ENCODE peak calls at places on chromosomes 4 and X, in seven cellular contexts. G is Panc1, Y is uterus, E is lower leg skin, Z is lower lobe of right lung, S is endothelial cell, O is A549. N is an unnamed sample.

GRCh38 chr4:145618210-145618911 is 824 bp upstream of the MMAA start:
- DNase-seq in S (no peak), G (no peak), E (no peak), Z (no peak), Y (no peak), O (no peak), N (peak)

GRCh38 chr4:158770671-158771070 is 1.8 kb downstream of the FNIP2 start:
- DNase-seq in O (no peak), E (no peak), Y (no peak), G (no peak), S (no peak), Z (no peak), N (no peak)

GRCh38 chr4:108367751-108368150 is 199.0 kb upstream of the LEF1 start:
- DNase-seq in S (no peak), Y (no peak), Z (no peak), E (no peak), O (no peak), G (no peak), N (no peak)

GRCh38 chr4:117085185-117085701 is at the start of gene TRAM1L1:
- DNase-seq in S (peak), Y (peak), E (no peak), G (no peak), O (peak), Z (peak), N (peak)

GRCh38 chrX:53072418-53073114 is 9.6 kb upstream of the TSPYL2 start:
- DNase-seq in O (no peak), S (no peak), E (no peak), G (no peak), Z (no peak), Y (no peak), N (no peak)

GRCh38 chr4:66404149-66404548 is 733.9 kb upstream of the EPHA5 start:
- DNase-seq in E (no peak), Z (no peak), S (no peak), O (no peak), G (no peak), Y (no peak), N (no peak)

GRCh38 chr4:31124008-31124645 is 404.0 kb downstream of the PCDH7 start:
- DNase-seq in Y (no peak), O (no peak), E (no peak), S (no peak), Z (no peak), G (no peak), N (no peak)

GRCh38 chrX:139881130-139881529 is 51.7 kb downstream of the ATP11C start:
- DNase-seq in S (no peak), E (no peak), G (no peak), O (no peak), Z (no peak), Y (no peak), N (no peak)

GRCh38 chrX:2829066-2829430 is 318 bp downstream of the GYG2 start:
- DNase-seq in Y (no peak), G (no peak), S (no peak), Z (no peak), E (no peak), O (no peak), N (no peak)

GRCh38 chr4:18882468-18882867 is 860.9 kb upstream of the LCORL start:
- DNase-seq in Y (no peak), S (no peak), O (no peak), G (no peak), E (no peak), Z (no peak), N (no peak)

DNA sequence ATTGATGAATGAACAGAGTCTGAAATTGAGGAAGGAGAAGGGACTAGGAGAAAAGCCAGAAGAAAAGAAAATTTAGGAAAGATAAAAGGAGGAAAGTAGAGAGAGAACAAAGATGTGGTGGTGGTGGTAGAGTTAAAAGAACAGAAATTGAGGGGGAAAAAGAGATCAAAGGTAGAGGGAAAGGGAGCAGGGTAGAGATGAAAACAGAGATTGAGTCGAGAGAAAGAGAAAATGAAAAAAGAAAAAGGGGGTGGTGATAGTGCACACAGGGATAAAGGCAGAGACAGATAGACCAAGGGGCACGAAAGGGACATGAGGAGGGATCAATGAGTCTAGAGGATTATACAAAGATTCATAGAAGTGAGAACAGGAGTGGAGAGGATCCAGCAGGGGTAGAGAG is 3.9 kb downstream of the ALAS2 start:
- DNase-seq in S (no peak), Z (no peak), Y (no peak), E (no peak), G (no peak), O (no peak), N (no peak)
- TF ChIP-seq CTCF in S (no peak), Z (no peak), Y (no peak), E (no peak), G (no peak), O (no peak), N (no peak)

DNA sequence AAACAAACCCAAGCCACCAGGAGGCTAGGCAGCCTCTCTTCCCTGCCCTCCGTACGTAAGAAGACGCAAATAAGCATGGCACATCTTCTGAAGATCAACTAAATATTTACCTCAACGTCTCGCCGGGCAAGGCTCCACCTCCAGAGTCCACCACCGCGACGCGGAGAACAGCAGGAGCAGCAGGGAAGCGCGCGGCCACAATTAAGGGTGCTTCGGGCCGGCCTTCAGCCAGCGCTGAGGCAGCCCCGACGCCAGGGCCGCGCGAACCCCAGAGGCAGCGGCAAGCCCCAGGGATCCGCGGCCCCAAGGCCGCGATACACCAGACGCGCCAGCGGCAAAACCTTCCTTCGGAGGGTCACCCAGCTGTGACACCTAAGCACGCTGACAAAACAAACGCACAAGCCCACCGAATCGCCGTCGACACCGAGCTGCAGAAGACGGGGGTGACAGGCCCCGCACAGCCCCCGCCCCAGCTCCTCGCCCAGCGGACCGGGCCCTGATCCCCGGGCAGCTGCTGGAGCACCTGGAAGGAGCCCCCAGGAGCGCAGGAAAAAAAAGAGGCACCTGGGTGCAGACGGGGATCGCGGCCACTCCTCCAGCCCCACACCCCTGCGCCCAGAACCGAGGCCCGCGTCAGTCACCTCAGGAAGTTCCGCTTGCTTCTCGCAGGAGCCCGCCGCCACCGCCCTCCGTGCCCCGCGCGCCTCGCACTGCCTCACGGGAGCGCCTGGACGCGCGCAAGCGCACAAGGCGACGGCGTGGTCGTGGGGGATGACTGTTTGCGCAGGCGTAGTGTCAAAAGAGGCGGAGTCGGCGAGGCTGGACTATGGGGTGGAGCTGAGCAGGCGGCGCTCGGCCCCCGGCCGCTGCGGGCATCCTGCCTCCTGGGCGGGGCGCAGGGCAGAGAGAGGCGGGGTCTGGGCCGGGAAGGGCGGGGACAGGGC is at the start of the genes HAUS3 and POLN:
- DNase-seq in Y (peak), E (peak), G (peak), S (peak), O (peak), Z (peak), N (peak)
- TF ChIP-seq CTCF in Y (peak), E (no peak), G (no peak), S (no peak), O (no peak), Z (no peak), N (no peak)

DNA sequence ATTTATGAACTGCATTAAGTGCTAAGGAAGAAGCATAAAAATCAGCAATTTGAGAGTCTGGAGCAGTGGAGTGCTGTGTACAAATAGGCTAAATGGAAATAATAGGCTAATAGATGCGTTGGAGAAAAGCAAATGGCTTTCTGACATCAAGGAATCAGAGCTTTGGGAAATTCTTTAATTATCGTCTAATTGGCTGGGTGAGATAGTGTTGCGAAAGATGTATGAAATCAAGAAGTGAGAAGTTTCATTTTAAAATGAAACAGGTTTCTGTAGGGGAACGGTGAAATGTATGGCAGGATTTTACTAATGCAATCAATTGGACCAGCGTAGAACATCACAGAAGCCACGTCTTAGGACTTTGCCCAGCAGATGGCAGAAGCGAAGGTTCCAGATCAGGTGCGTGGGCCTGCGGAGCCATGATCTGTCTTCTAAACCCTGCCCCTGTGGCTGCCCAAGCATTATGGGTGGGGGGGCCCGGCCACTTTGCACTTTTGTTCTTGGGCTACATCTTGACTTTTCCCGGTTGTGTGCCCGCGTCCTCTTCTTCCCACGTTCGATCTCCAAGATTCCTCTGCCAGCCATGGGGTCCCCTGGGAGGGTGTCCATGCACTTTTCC is 118.5 kb upstream of the SHISA3 start:
- DNase-seq in Y (no peak), Z (no peak), E (no peak), S (no peak), G (no peak), O (no peak), N (no peak)
- TF ChIP-seq CTCF in Y (no peak), Z (no peak), E (no peak), S (no peak), G (peak), O (no peak), N (peak)

DNA sequence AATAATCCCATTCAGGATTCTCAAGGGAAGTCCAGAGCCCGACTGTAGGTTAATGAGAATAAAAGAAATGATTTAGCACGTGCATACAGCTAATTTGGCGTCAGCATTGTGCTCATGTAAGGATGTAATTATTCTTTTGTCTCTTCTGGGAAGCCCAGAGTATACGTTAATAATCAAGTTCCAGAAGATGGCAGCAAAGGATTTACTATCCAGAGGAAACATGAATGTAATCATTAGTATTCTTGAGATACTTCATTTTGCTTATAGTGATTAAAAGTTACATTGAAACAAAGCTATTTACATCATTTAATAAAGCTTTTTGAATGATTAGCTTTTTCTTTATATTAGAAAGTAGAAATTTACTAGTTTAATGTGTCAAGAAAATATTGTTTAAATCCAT is 27.1 kb upstream of the MAP9 start:
- DNase-seq in S (no peak), E (no peak), Z (no peak), G (peak), O (peak), Y (no peak), N (no peak)
- TF ChIP-seq CTCF in S (no peak), E (no peak), Z (peak), G (peak), O (peak), Y (peak), N (peak)

N was measured in GM10248.